ENCODE peak calls at places on chromosome 9, in six cellular contexts. One of them, this sample, is unnamed.

GRCh38 chr9:68706579-68707201 is 1.6 kb downstream of the PIP5K1B start:
- DNase-seq in A549: no peak
- DNase-seq in fibroblast of lung: no peak
- DNase-seq in right atrium auricular region: no peak
- DNase-seq in cardiac muscle cell: no peak
- DNase-seq in upper lobe of right lung: no peak
- DNase-seq in this sample: no peak

GRCh38 chr9:74721696-74722660 is 165.7 kb downstream of the TRPM6 start:
- DNase-seq in cardiac muscle cell: no peak
- DNase-seq in A549: no peak
- DNase-seq in fibroblast of lung: no peak
- DNase-seq in upper lobe of right lung: no peak
- DNase-seq in right atrium auricular region: no peak
- DNase-seq in this sample: no peak

GRCh38 chr9:125995006-125995405 is 247.8 kb downstream of the PBX3 start:
- DNase-seq in upper lobe of right lung: no peak
- DNase-seq in A549: no peak
- DNase-seq in fibroblast of lung: no peak
- DNase-seq in cardiac muscle cell: no peak
- DNase-seq in right atrium auricular region: no peak
- DNase-seq in this sample: peak

GRCh38 chr9:85483214-85483613 is 258.5 kb downstream of the AGTPBP1 start:
- DNase-seq in A549: no peak
- DNase-seq in right atrium auricular region: no peak
- DNase-seq in fibroblast of lung: no peak
- DNase-seq in cardiac muscle cell: no peak
- DNase-seq in upper lobe of right lung: no peak
- DNase-seq in this sample: no peak

GRCh38 chr9:125985998-125986655 is 239.0 kb downstream of the PBX3 start:
- DNase-seq in cardiac muscle cell: no peak
- DNase-seq in right atrium auricular region: no peak
- DNase-seq in A549: no peak
- DNase-seq in upper lobe of right lung: peak
- DNase-seq in fibroblast of lung: no peak
- DNase-seq in this sample: no peak

GRCh38 chr9:131995382-131995781 is 84.3 kb downstream of the MED27 start:
- DNase-seq in cardiac muscle cell: no peak
- DNase-seq in fibroblast of lung: no peak
- DNase-seq in right atrium auricular region: no peak
- DNase-seq in A549: peak
- DNase-seq in upper lobe of right lung: no peak
- DNase-seq in this sample: no peak

GRCh38 chr9:967851-968641 is 8.4 kb upstream of the DMRT3 start:
- DNase-seq in upper lobe of right lung: no peak
- DNase-seq in cardiac muscle cell: no peak
- DNase-seq in right atrium auricular region: no peak
- DNase-seq in fibroblast of lung: no peak
- DNase-seq in A549: no peak
- DNase-seq in this sample: no peak

GRCh38 chr9:105608685-105609598 is 51.0 kb downstream of the FKTN start:
- DNase-seq in cardiac muscle cell: peak
- DNase-seq in right atrium auricular region: no peak
- DNase-seq in fibroblast of lung: peak
- DNase-seq in upper lobe of right lung: no peak
- DNase-seq in A549: peak
- DNase-seq in this sample: no peak

GRCh38 chr9:7665874-7666273 is 133.7 kb downstream of the DMAC1 start:
- DNase-seq in right atrium auricular region: no peak
- DNase-seq in A549: no peak
- DNase-seq in fibroblast of lung: no peak
- DNase-seq in cardiac muscle cell: no peak
- DNase-seq in upper lobe of right lung: no peak
- DNase-seq in this sample: no peak

GRCh38 chr9:93324191-93324834 is 127.2 kb upstream of the FAM120A start:
- DNase-seq in upper lobe of right lung: peak
- DNase-seq in right atrium auricular region: no peak
- DNase-seq in A549: no peak
- DNase-seq in cardiac muscle cell: no peak
- DNase-seq in fibroblast of lung: no peak
- DNase-seq in this sample: no peak
- TF ChIP-seq CTCF in upper lobe of right lung: no peak
- TF ChIP-seq CTCF in right atrium auricular region: no peak
- TF ChIP-seq CTCF in A549: no peak
- TF ChIP-seq CTCF in cardiac muscle cell: no peak
- TF ChIP-seq CTCF in fibroblast of lung: no peak
- TF ChIP-seq CTCF in this sample: no peak

GRCh38 chr9:89418112-89418872 is 79.6 kb downstream of the SEMA4D start:
- DNase-seq in cardiac muscle cell: no peak
- DNase-seq in fibroblast of lung: no peak
- DNase-seq in upper lobe of right lung: no peak
- DNase-seq in right atrium auricular region: no peak
- DNase-seq in A549: no peak
- DNase-seq in this sample: no peak
- H3K4me3 ChIP-seq in cardiac muscle cell: no peak
- H3K4me3 ChIP-seq in fibroblast of lung: no peak
- H3K4me3 ChIP-seq in upper lobe of right lung: no peak
- H3K4me3 ChIP-seq in right atrium auricular region: no peak
- H3K4me3 ChIP-seq in A549: no peak
- H3K4me3 ChIP-seq in this sample: no peak

DNA sequence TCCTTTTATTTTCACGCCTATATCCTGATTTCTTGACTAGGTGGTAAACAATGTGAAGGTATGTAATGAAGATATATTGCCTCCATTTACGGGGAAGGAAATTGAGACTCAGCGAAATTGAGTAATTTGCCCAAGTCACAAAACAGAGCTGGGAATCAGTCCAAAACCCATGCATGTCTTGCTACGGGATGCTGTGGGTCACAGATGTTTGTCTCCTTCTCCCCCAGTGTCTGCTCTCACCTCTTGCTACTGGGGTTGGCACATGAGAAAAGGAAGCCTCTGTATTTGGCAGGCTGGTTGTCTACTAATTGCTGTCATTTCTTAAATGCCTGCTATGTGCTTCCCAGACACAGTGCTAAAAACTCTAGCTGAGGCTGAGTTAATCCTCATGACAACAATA is 53.7 kb upstream of the TEX48 start:
- DNase-seq in fibroblast of lung: peak
- DNase-seq in right atrium auricular region: no peak
- DNase-seq in A549: no peak
- DNase-seq in upper lobe of right lung: no peak
- DNase-seq in cardiac muscle cell: peak
- DNase-seq in this sample: no peak
- H3K27ac ChIP-seq in fibroblast of lung: no peak
- H3K27ac ChIP-seq in right atrium auricular region: no peak
- H3K27ac ChIP-seq in A549: no peak
- H3K27ac ChIP-seq in upper lobe of right lung: no peak
- H3K27ac ChIP-seq in cardiac muscle cell: no peak
- H3K27ac ChIP-seq in this sample: no peak

DNA sequence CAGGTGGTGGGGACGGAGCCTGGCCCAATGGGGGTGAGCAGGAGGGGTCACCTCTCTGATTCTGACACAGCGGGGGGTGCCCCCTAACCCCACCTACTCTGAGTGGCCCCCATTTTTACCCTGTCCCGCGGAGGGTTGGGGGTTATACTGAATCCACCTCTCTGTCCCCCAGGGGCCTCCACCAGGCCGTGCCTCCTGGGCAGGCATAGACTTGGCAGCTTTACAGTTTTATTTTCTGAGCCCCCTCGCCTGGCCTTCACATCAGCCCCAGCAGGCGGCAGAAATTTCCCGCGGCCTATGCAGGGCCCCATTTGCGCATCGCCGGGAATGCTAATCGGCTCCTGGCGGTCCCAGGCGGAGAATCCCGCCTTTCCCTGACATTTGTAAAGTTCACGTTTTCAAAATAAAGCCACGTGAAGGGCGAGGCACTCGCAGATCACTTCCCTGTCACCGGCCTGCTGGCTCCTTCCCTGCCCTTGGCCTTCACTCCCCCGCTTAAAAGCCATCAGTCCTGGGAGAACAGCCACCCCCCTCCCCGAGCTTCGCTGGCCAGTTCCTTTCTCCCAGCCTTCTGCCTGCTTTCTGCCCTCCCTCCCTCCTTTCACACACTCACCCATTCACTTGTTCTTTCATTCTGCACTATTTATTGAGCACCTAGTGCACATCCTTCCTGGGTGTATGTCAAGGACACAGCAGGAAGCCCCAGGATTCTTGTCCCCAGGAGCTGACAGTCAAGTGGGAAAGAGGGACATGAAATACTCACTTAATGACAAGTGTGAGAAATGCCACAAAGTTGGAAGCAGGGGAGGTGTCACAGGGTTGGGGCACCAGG is 17.5 kb upstream of the LAMC3 start:
- DNase-seq in cardiac muscle cell: no peak
- DNase-seq in right atrium auricular region: no peak
- DNase-seq in upper lobe of right lung: no peak
- DNase-seq in A549: no peak
- DNase-seq in fibroblast of lung: no peak
- DNase-seq in this sample: no peak
- TF ChIP-seq CTCF in cardiac muscle cell: peak
- TF ChIP-seq CTCF in right atrium auricular region: no peak
- TF ChIP-seq CTCF in upper lobe of right lung: no peak
- TF ChIP-seq CTCF in A549: no peak
- TF ChIP-seq CTCF in fibroblast of lung: no peak
- TF ChIP-seq CTCF in this sample: no peak

GRCh38 chr9:19992556-19992955 is 203.7 kb upstream of the SLC24A2 start:
- DNase-seq in fibroblast of lung: peak
- DNase-seq in cardiac muscle cell: peak
- DNase-seq in upper lobe of right lung: no peak
- DNase-seq in right atrium auricular region: no peak
- DNase-seq in A549: no peak
- DNase-seq in this sample: no peak
- H3K4me3 ChIP-seq in fibroblast of lung: no peak
- H3K4me3 ChIP-seq in cardiac muscle cell: no peak
- H3K4me3 ChIP-seq in upper lobe of right lung: no peak
- H3K4me3 ChIP-seq in right atrium auricular region: no peak
- H3K4me3 ChIP-seq in A549: no peak
- H3K4me3 ChIP-seq in this sample: no peak

GRCh38 chr9:128323786-128324185 is 1.1 kb downstream of the COQ4 start:
- DNase-seq in upper lobe of right lung: no peak
- DNase-seq in cardiac muscle cell: no peak
- DNase-seq in A549: no peak
- DNase-seq in right atrium auricular region: no peak
- DNase-seq in fibroblast of lung: no peak
- DNase-seq in this sample: no peak

GRCh38 chr9:128322342-128323191 is at the start of the genes COQ4 and TRUB2:
- DNase-seq in right atrium auricular region: peak
- DNase-seq in cardiac muscle cell: peak
- DNase-seq in upper lobe of right lung: peak
- DNase-seq in fibroblast of lung: peak
- DNase-seq in A549: peak
- DNase-seq in this sample: peak

GRCh38 chr9:128323192-128323730 is 622 bp downstream of the COQ4 start:
- DNase-seq in right atrium auricular region: no peak
- DNase-seq in fibroblast of lung: peak
- DNase-seq in cardiac muscle cell: peak
- DNase-seq in A549: no peak
- DNase-seq in upper lobe of right lung: no peak
- DNase-seq in this sample: no peak

GRCh38 chr9:128321343-128321742 is 904 bp downstream of the TRUB2 start:
- DNase-seq in right atrium auricular region: no peak
- DNase-seq in fibroblast of lung: no peak
- DNase-seq in A549: no peak
- DNase-seq in upper lobe of right lung: no peak
- DNase-seq in cardiac muscle cell: no peak
- DNase-seq in this sample: no peak

GRCh38 chr9:128321879-128322341 is 337 bp downstream of the TRUB2 start:
- DNase-seq in cardiac muscle cell: no peak
- DNase-seq in A549: no peak
- DNase-seq in right atrium auricular region: no peak
- DNase-seq in fibroblast of lung: no peak
- DNase-seq in upper lobe of right lung: no peak
- DNase-seq in this sample: no peak
- H3K27ac ChIP-seq in cardiac muscle cell: no peak
- H3K27ac ChIP-seq in A549: peak
- H3K27ac ChIP-seq in right atrium auricular region: peak
- H3K27ac ChIP-seq in fibroblast of lung: peak
- H3K27ac ChIP-seq in upper lobe of right lung: peak
- H3K27ac ChIP-seq in this sample: peak

GRCh38 chr9:137240321-137240840 is 706 bp upstream of the TUBB4B start:
- DNase-seq in cardiac muscle cell: peak
- DNase-seq in A549: no peak
- DNase-seq in fibroblast of lung: peak
- DNase-seq in right atrium auricular region: peak
- DNase-seq in upper lobe of right lung: peak
- DNase-seq in this sample: peak
- TF ChIP-seq CTCF in cardiac muscle cell: no peak
- TF ChIP-seq CTCF in A549: peak
- TF ChIP-seq CTCF in fibroblast of lung: no peak
- TF ChIP-seq CTCF in right atrium auricular region: no peak
- TF ChIP-seq CTCF in upper lobe of right lung: no peak
- TF ChIP-seq CTCF in this sample: no peak

GRCh38 chr9:93952119-93952783 is 2.9 kb downstream of the BARX1 start:
- DNase-seq in A549: no peak
- DNase-seq in right atrium auricular region: no peak
- DNase-seq in cardiac muscle cell: no peak
- DNase-seq in upper lobe of right lung: no peak
- DNase-seq in fibroblast of lung: no peak
- DNase-seq in this sample: no peak
- H3K4me3 ChIP-seq in A549: no peak
- H3K4me3 ChIP-seq in right atrium auricular region: peak
- H3K4me3 ChIP-seq in cardiac muscle cell: no peak
- H3K4me3 ChIP-seq in upper lobe of right lung: no peak
- H3K4me3 ChIP-seq in fibroblast of lung: no peak
- H3K4me3 ChIP-seq in this sample: no peak

DNA sequence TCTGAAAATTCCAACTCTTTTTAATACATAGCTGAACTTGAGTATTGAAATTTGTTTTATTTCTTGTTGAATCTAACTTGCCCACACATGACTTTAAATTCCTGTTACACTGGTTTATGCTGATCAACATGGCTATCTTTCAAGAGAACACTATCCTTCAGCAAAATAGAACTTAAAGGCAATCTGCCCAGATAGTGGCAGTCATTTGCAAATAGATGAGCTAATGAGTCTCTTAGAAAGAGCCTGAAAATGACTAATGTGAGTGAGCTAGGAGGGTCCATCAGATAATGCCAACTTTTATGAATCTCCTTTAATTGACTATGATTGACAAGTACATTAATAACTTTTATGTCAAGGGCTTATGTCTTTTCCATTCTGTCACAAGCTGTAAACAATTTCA is 1360.8 kb upstream of the C9orf72 start:
- DNase-seq in right atrium auricular region: no peak
- DNase-seq in cardiac muscle cell: no peak
- DNase-seq in A549: no peak
- DNase-seq in fibroblast of lung: no peak
- DNase-seq in upper lobe of right lung: no peak
- DNase-seq in this sample: no peak
- H3K27ac ChIP-seq in right atrium auricular region: no peak
- H3K27ac ChIP-seq in cardiac muscle cell: no peak
- H3K27ac ChIP-seq in A549: no peak
- H3K27ac ChIP-seq in fibroblast of lung: no peak
- H3K27ac ChIP-seq in upper lobe of right lung: no peak
- H3K27ac ChIP-seq in this sample: no peak